ENCODE peak calls at places on chromosomes 7 and 10, in six cellular contexts. One of them, this sample, is unnamed.

GRCh38 chr10:17643339-17643754 is 604 bp upstream of the STAM start:
- DNase-seq in A549: peak; percentile 74
- DNase-seq in GM12878: no peak
- DNase-seq in IMR-90: peak; percentile 78
- DNase-seq in K562: peak; percentile 58
- DNase-seq in HepG2: peak; percentile 67
- DNase-seq in this sample: peak; percentile 72

GRCh38 chr7:108330237-108330636 is 126.0 kb downstream of the NRCAM start:
- DNase-seq in A549: no peak
- DNase-seq in GM12878: no peak
- DNase-seq in IMR-90: no peak
- DNase-seq in K562: no peak
- DNase-seq in HepG2: no peak
- DNase-seq in this sample: no peak

GRCh38 chr7:124032369-124033092 is at the start of gene TMEM229A:
- DNase-seq in A549: peak; percentile 22
- DNase-seq in GM12878: no peak
- DNase-seq in IMR-90: peak; percentile 28
- DNase-seq in K562: no peak
- DNase-seq in HepG2: no peak
- DNase-seq in this sample: peak; percentile 88

GRCh38 chr7:25801214-25801613 is 350.8 kb upstream of the NFE2L3 start:
- DNase-seq in A549: no peak
- DNase-seq in GM12878: no peak
- DNase-seq in IMR-90: no peak
- DNase-seq in K562: no peak
- DNase-seq in HepG2: no peak
- DNase-seq in this sample: no peak

GRCh38 chr7:98211676-98212531 is 665 bp downstream of the BHLHA15 start:
- DNase-seq in A549: no peak
- DNase-seq in GM12878: no peak
- DNase-seq in IMR-90: no peak
- DNase-seq in K562: peak; percentile 57
- DNase-seq in HepG2: peak; percentile 85
- DNase-seq in this sample: peak; percentile 60

GRCh38 chr10:31620236-31621151 is 301.5 kb downstream of the ZEB1 start:
- DNase-seq in A549: peak; percentile 43
- DNase-seq in GM12878: no peak
- DNase-seq in IMR-90: peak; percentile 78
- DNase-seq in K562: peak; percentile 42
- DNase-seq in HepG2: no peak
- DNase-seq in this sample: no peak

GRCh38 chr7:517848-518629 is 1.6 kb downstream of the PDGFA start:
- DNase-seq in A549: peak; percentile 51
- DNase-seq in GM12878: no peak
- DNase-seq in IMR-90: peak; percentile 58
- DNase-seq in K562: peak; percentile 34
- DNase-seq in HepG2: no peak
- DNase-seq in this sample: no peak

GRCh38 chr10:53109320-53109719 is 336.7 kb upstream of the MBL2 start:
- DNase-seq in A549: no peak
- DNase-seq in GM12878: no peak
- DNase-seq in IMR-90: no peak
- DNase-seq in K562: no peak
- DNase-seq in HepG2: no peak
- DNase-seq in this sample: no peak

GRCh38 chr10:4824791-4825310 is 1.2 kb upstream of the AKR1E2 start:
- DNase-seq in A549: no peak
- DNase-seq in GM12878: no peak
- DNase-seq in IMR-90: no peak
- DNase-seq in K562: no peak
- DNase-seq in HepG2: no peak
- DNase-seq in this sample: no peak

DNA sequence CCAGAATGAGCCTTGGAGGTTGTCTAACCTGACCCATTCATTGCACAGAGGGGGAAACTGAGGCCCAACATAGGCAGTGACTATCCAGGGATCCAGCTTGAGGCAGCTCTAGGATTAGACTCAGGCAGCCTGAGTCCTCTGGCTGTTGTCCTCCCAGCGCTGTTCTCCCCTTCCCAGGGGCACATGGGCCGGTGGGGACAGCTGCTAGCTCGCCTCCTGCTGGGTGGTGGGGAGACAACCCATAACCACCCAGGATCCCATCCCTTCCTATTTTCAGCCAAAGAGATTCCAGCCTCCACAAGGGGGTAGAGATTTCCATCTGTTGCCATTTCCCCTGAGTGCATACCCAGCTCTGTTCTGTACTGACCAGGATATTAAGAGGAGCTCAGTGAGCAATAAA is 145.1 kb upstream of the GPR26 start:
- DNase-seq in A549: no peak
- DNase-seq in GM12878: no peak
- DNase-seq in IMR-90: no peak
- DNase-seq in K562: no peak
- DNase-seq in HepG2: no peak
- DNase-seq in this sample: no peak
- TF ChIP-seq SMC3 in A549: no peak
- TF ChIP-seq SMC3 in GM12878: no peak
- TF ChIP-seq SMC3 in IMR-90: no peak
- TF ChIP-seq SMC3 in K562: no peak
- TF ChIP-seq SMC3 in HepG2: no peak
- TF ChIP-seq SMC3 in this sample: no peak

DNA sequence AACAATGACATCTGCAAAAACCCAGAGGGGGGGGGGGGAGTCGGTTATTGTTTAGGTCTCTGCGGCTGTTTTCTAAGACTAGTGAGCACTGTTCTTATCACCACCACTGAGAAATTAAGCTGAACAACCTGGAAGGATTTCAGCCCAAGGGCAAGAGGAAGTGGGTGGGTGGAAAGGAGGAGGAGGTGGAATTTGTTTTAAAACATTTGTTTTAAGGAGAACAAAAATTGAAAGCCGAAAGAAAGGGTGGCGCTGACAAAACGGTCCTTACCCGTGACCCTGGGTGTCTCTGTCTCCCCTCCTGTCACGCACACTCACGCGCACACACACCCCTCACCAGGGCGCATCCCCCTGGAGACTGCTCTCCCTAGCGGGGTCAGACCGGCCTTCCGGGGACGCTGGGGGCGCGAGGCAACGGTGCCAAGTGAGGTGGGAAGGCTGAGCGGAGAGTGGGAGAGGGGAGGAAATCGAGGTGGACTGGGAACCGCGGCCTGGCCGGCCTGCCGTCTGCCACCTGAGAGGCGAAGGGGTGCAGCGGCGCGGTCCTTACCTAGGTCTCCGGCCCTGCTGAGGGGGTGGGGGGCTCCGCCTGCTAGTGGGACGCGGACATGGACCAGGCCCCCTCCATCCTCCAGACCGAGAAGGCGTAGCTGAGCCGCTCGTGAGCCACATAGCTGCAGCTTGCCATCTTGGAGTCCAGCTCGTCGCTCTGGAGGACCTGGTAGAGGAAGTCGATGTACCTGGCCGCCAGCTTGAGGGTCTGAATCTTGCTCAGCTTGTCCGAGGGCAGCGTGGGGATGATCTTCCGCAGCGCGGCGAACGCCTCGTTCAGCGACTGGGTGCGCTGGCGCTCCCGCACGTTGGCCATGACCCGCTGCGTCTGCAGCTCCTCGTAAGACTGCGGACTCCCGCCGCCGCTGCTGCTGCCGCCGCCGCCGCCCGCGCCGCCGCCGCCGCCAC is 1.0 kb downstream of the TWIST1 start:
- DNase-seq in A549: peak; percentile 33
- DNase-seq in GM12878: no peak
- DNase-seq in IMR-90: peak; percentile 50
- DNase-seq in K562: no peak
- DNase-seq in HepG2: no peak
- DNase-seq in this sample: peak; percentile 72
- TF ChIP-seq SMC3 in A549: no peak
- TF ChIP-seq SMC3 in GM12878: no peak
- TF ChIP-seq SMC3 in IMR-90: no peak
- TF ChIP-seq SMC3 in K562: no peak
- TF ChIP-seq SMC3 in HepG2: no peak
- TF ChIP-seq SMC3 in this sample: no peak

GRCh38 chr10:110535958-110536891 is 31.3 kb upstream of the SMC3 start:
- DNase-seq in A549: no peak
- DNase-seq in GM12878: peak; percentile 87
- DNase-seq in IMR-90: peak; percentile 92
- DNase-seq in K562: no peak
- DNase-seq in HepG2: peak; percentile 20
- DNase-seq in this sample: no peak
- TF ChIP-seq SMC3 in A549: peak; percentile 37
- TF ChIP-seq SMC3 in GM12878: peak; percentile 46
- TF ChIP-seq SMC3 in IMR-90: peak; percentile 33
- TF ChIP-seq SMC3 in K562: peak; percentile 72
- TF ChIP-seq SMC3 in HepG2: peak; percentile 63
- TF ChIP-seq SMC3 in this sample: peak; percentile 53

GRCh38 chr7:132463922-132464321 is 112.3 kb downstream of the PLXNA4 start:
- DNase-seq in A549: no peak
- DNase-seq in GM12878: no peak
- DNase-seq in IMR-90: no peak
- DNase-seq in K562: no peak
- DNase-seq in HepG2: no peak
- DNase-seq in this sample: no peak

GRCh38 chr7:132462478-132462877 is 113.8 kb downstream of the PLXNA4 start:
- DNase-seq in A549: no peak
- DNase-seq in GM12878: no peak
- DNase-seq in IMR-90: no peak
- DNase-seq in K562: no peak
- DNase-seq in HepG2: no peak
- DNase-seq in this sample: no peak

GRCh38 chr7:132465516-132465915 is 110.8 kb downstream of the PLXNA4 start:
- DNase-seq in A549: no peak
- DNase-seq in GM12878: no peak
- DNase-seq in IMR-90: no peak
- DNase-seq in K562: no peak
- DNase-seq in HepG2: no peak
- DNase-seq in this sample: no peak

GRCh38 chr7:132466367-132466766 is 109.9 kb downstream of the PLXNA4 start:
- DNase-seq in A549: no peak
- DNase-seq in GM12878: no peak
- DNase-seq in IMR-90: no peak
- DNase-seq in K562: no peak
- DNase-seq in HepG2: no peak
- DNase-seq in this sample: no peak

GRCh38 chr7:132464740-132465139 is 111.5 kb downstream of the PLXNA4 start:
- DNase-seq in A549: no peak
- DNase-seq in GM12878: no peak
- DNase-seq in IMR-90: no peak
- DNase-seq in K562: no peak
- DNase-seq in HepG2: no peak
- DNase-seq in this sample: no peak
- TF ChIP-seq SMC3 in A549: no peak
- TF ChIP-seq SMC3 in GM12878: no peak
- TF ChIP-seq SMC3 in IMR-90: no peak
- TF ChIP-seq SMC3 in K562: no peak
- TF ChIP-seq SMC3 in HepG2: no peak
- TF ChIP-seq SMC3 in this sample: no peak

DNA sequence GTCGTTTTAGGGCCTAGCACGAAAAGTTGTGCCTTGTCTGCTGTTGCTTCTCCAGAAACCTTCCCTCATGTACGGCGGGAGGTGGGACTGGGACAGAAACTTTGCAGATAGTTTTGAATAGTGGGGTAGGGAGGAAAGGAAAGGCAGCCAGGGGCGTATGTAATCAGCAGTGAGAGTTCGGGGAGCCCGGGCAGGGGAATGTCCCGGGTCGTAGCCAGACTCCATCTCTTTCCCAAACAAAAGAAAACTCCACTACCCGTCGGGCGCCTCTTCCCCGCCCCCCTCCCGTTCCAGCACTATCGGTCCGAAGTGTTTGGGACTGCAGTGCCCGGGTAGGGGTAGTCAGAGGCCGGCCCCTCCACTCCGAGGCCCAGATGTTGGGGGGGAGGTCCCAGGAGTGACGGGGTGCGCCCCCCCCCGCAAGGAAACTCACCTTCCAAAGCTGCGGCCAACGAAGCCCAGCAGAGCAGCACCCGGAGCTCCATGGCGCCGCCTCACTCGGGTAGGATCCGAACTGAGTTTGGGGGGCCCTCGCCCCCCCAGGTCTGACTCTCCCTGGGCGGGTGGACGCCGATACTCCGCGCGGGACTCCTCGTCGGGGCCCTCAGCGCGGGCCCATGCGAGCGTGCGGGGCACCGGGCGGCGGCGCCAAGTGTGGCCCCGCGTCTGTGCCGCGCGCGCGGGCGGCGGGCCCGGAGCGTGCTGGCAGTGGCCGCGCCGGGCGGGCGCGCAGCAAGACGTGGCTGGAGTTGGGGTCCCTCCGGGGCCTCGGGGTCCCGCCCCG is 585 bp downstream of the EPHB4 start:
- DNase-seq in A549: no peak
- DNase-seq in GM12878: no peak
- DNase-seq in IMR-90: no peak
- DNase-seq in K562: peak; percentile 69
- DNase-seq in HepG2: no peak
- DNase-seq in this sample: no peak
- TF ChIP-seq SMC3 in A549: peak; percentile 12
- TF ChIP-seq SMC3 in GM12878: no peak
- TF ChIP-seq SMC3 in IMR-90: no peak
- TF ChIP-seq SMC3 in K562: no peak
- TF ChIP-seq SMC3 in HepG2: no peak
- TF ChIP-seq SMC3 in this sample: no peak

GRCh38 chr10:28838908-28839307 is 161.6 kb downstream of the BAMBI start:
- DNase-seq in A549: no peak
- DNase-seq in GM12878: no peak
- DNase-seq in IMR-90: peak; percentile 12
- DNase-seq in K562: no peak
- DNase-seq in HepG2: peak; percentile 69
- DNase-seq in this sample: no peak

GRCh38 chr10:28837613-28838390 is 160.5 kb downstream of the BAMBI start:
- DNase-seq in A549: no peak
- DNase-seq in GM12878: no peak
- DNase-seq in IMR-90: no peak
- DNase-seq in K562: no peak
- DNase-seq in HepG2: no peak
- DNase-seq in this sample: no peak

GRCh38 chr10:28833313-28833712 is 156.0 kb downstream of the BAMBI start:
- DNase-seq in A549: no peak
- DNase-seq in GM12878: no peak
- DNase-seq in IMR-90: no peak
- DNase-seq in K562: no peak
- DNase-seq in HepG2: no peak
- DNase-seq in this sample: peak; percentile 65
- TF ChIP-seq SMC3 in A549: no peak
- TF ChIP-seq SMC3 in GM12878: no peak
- TF ChIP-seq SMC3 in IMR-90: no peak
- TF ChIP-seq SMC3 in K562: no peak
- TF ChIP-seq SMC3 in HepG2: no peak
- TF ChIP-seq SMC3 in this sample: no peak

DNA sequence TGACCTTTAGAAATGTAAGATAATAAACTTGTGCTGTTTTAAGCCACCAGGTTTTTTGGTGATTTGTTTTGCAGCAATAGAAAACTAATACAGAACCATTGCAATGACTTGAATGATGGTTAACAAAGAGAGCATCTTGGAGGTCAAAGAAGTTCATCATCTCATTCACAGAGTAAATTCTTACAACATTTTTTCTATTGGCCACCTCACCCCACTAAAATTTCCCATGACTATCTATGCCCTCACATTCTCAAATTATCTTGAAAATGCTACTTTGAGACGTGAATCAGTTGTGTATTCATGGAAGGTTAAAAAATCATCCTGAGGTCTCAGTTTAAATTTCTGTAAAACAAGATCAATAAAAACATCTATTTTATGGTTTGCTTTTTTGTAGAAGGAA is 754.2 kb downstream of the SORCS1 start:
- DNase-seq in A549: no peak
- DNase-seq in GM12878: no peak
- DNase-seq in IMR-90: peak; percentile 34
- DNase-seq in K562: no peak
- DNase-seq in HepG2: no peak
- DNase-seq in this sample: no peak
- TF ChIP-seq SMC3 in A549: no peak
- TF ChIP-seq SMC3 in GM12878: no peak
- TF ChIP-seq SMC3 in IMR-90: no peak
- TF ChIP-seq SMC3 in K562: no peak
- TF ChIP-seq SMC3 in HepG2: no peak
- TF ChIP-seq SMC3 in this sample: no peak